ENCODE peak calls at places on chromosomes 2 and 18, in eight cellular contexts. I, L, R, M, C, W, V and Q are unnamed samples.

GRCh38 chr18:30991397-30991796 is 51.1 kb downstream of the DSC3 start:
- ATAC-seq in C (no peak), V (no peak), R (no peak), I (no peak), W (no peak), M (no peak), L (no peak), Q (no peak)

GRCh38 chr2:100639588-100640195 is 76.9 kb downstream of the PDCL3 start:
- ATAC-seq in V (no peak), L (no peak), I (no peak), R (no peak), C (no peak), W (no peak), M (peak), Q (no peak)

GRCh38 chr18:76202322-76202721 is 292.7 kb downstream of the ZNF516 start:
- ATAC-seq in R (no peak), W (no peak), L (no peak), V (no peak), I (no peak), C (no peak), M (no peak), Q (no peak)

GRCh38 chr2:181371195-181371594 is 86.0 kb upstream of the ITGA4 start:
- ATAC-seq in I (no peak), R (no peak), C (no peak), W (no peak), L (no peak), V (no peak), M (no peak), Q (no peak)

GRCh38 chr2:112839407-112840067 is 3.0 kb upstream of the IL1B start:
- ATAC-seq in C (peak), V (peak), R (no peak), W (no peak), M (peak), I (peak), L (no peak), Q (peak)

GRCh38 chr2:38060206-38060605 is 15.7 kb downstream of the CYP1B1 start:
- ATAC-seq in L (no peak), M (no peak), V (no peak), C (no peak), R (no peak), I (no peak), W (no peak), Q (no peak)

GRCh38 chr2:72271276-72271614 is 123.6 kb upstream of the CYP26B1 start:
- ATAC-seq in W (no peak), R (no peak), L (no peak), M (no peak), C (no peak), V (no peak), I (no peak), Q (no peak)

GRCh38 chr18:2971741-2972552 is 41.0 kb downstream of the LPIN2 start:
- ATAC-seq in V (peak), R (peak), L (no peak), C (peak), W (peak), I (peak), M (peak), Q (peak)